ENCODE peak calls at places on chromosomes 12 and 14, in eight cellular contexts. One of them, this sample, is unnamed.

GRCh38 chr12:127944211-127944899 is 322.6 kb upstream of the TMEM132C start:
- DNase-seq in tibial artery: no peak
- DNase-seq in adrenal gland: no peak
- DNase-seq in transverse colon: no peak
- DNase-seq in uterus: no peak
- DNase-seq in vagina: no peak
- DNase-seq in gastrocnemius medialis: no peak
- DNase-seq in mucosa of descending colon: peak; percentile 16
- DNase-seq in this sample: no peak

GRCh38 chr12:71201136-71201679 is 43.4 kb upstream of the TSPAN8 start:
- DNase-seq in gastrocnemius medialis: no peak
- DNase-seq in tibial artery: no peak
- DNase-seq in adrenal gland: no peak
- DNase-seq in vagina: no peak
- DNase-seq in uterus: no peak
- DNase-seq in transverse colon: no peak
- DNase-seq in mucosa of descending colon: no peak
- DNase-seq in this sample: no peak

GRCh38 chr12:93174048-93174447 is 203.7 kb upstream of the NUDT4 start:
- DNase-seq in uterus: no peak
- DNase-seq in tibial artery: no peak
- DNase-seq in transverse colon: no peak
- DNase-seq in mucosa of descending colon: no peak
- DNase-seq in gastrocnemius medialis: no peak
- DNase-seq in adrenal gland: peak; percentile 61
- DNase-seq in vagina: no peak
- DNase-seq in this sample: peak; percentile 96

GRCh38 chr14:50452979-50453705 is 56.5 kb upstream of the CDKL1 start:
- DNase-seq in mucosa of descending colon: no peak
- DNase-seq in transverse colon: no peak
- DNase-seq in uterus: no peak
- DNase-seq in vagina: no peak
- DNase-seq in gastrocnemius medialis: no peak
- DNase-seq in tibial artery: no peak
- DNase-seq in adrenal gland: no peak
- DNase-seq in this sample: no peak

GRCh38 chr14:20435454-20436362 is at the start of gene KLHL33:
- DNase-seq in vagina: no peak
- DNase-seq in transverse colon: no peak
- DNase-seq in adrenal gland: no peak
- DNase-seq in tibial artery: no peak
- DNase-seq in uterus: peak; percentile 22
- DNase-seq in gastrocnemius medialis: peak; percentile 85
- DNase-seq in mucosa of descending colon: no peak
- DNase-seq in this sample: no peak

GRCh38 chr14:73696466-73697390 is 17.5 kb downstream of the PNMA1 start:
- DNase-seq in mucosa of descending colon: no peak
- DNase-seq in adrenal gland: no peak
- DNase-seq in transverse colon: no peak
- DNase-seq in vagina: no peak
- DNase-seq in gastrocnemius medialis: no peak
- DNase-seq in tibial artery: no peak
- DNase-seq in uterus: no peak
- DNase-seq in this sample: no peak

GRCh38 chr14:21940887-21941855 is 267.6 kb upstream of the OR4E1 start:
- DNase-seq in uterus: no peak
- DNase-seq in gastrocnemius medialis: no peak
- DNase-seq in tibial artery: no peak
- DNase-seq in adrenal gland: no peak
- DNase-seq in vagina: no peak
- DNase-seq in transverse colon: no peak
- DNase-seq in mucosa of descending colon: peak; percentile 25
- DNase-seq in this sample: peak; percentile 9

GRCh38 chr14:50061664-50062437 is 54.5 kb downstream of the VCPKMT start:
- DNase-seq in vagina: no peak
- DNase-seq in tibial artery: no peak
- DNase-seq in transverse colon: peak; percentile 79
- DNase-seq in uterus: peak; percentile 32
- DNase-seq in gastrocnemius medialis: no peak
- DNase-seq in adrenal gland: peak; percentile 60
- DNase-seq in mucosa of descending colon: peak; percentile 71
- DNase-seq in this sample: peak; percentile 41

GRCh38 chr12:89244536-89244935 is 107.8 kb downstream of the DUSP6 start:
- DNase-seq in uterus: no peak
- DNase-seq in vagina: no peak
- DNase-seq in gastrocnemius medialis: no peak
- DNase-seq in adrenal gland: no peak
- DNase-seq in mucosa of descending colon: no peak
- DNase-seq in tibial artery: no peak
- DNase-seq in transverse colon: no peak
- DNase-seq in this sample: no peak

GRCh38 chr12:113388351-113388750 is 15.3 kb downstream of the SDS start:
- DNase-seq in adrenal gland: no peak
- DNase-seq in mucosa of descending colon: no peak
- DNase-seq in uterus: no peak
- DNase-seq in transverse colon: no peak
- DNase-seq in vagina: no peak
- DNase-seq in tibial artery: no peak
- DNase-seq in gastrocnemius medialis: no peak
- DNase-seq in this sample: no peak

GRCh38 chr14:104928391-104929133 is 3.9 kb downstream of the PLD4 start:
- DNase-seq in vagina: peak; percentile 85
- DNase-seq in uterus: no peak
- DNase-seq in gastrocnemius medialis: no peak
- DNase-seq in mucosa of descending colon: no peak
- DNase-seq in adrenal gland: no peak
- DNase-seq in transverse colon: no peak
- DNase-seq in tibial artery: no peak
- DNase-seq in this sample: no peak

GRCh38 chr14:53055003-53055402 is 98.1 kb downstream of the DDHD1 start:
- DNase-seq in tibial artery: no peak
- DNase-seq in uterus: no peak
- DNase-seq in adrenal gland: no peak
- DNase-seq in mucosa of descending colon: no peak
- DNase-seq in transverse colon: no peak
- DNase-seq in vagina: no peak
- DNase-seq in gastrocnemius medialis: no peak
- DNase-seq in this sample: peak; percentile 58

GRCh38 chr14:65237956-65238355 is 135.6 kb upstream of the MAX start:
- DNase-seq in vagina: no peak
- DNase-seq in tibial artery: no peak
- DNase-seq in mucosa of descending colon: no peak
- DNase-seq in gastrocnemius medialis: no peak
- DNase-seq in adrenal gland: no peak
- DNase-seq in transverse colon: no peak
- DNase-seq in uterus: no peak
- DNase-seq in this sample: peak; percentile 72

GRCh38 chr12:83122623-83122934 is 435.9 kb downstream of the TMTC2 start:
- DNase-seq in transverse colon: no peak
- DNase-seq in gastrocnemius medialis: no peak
- DNase-seq in vagina: no peak
- DNase-seq in mucosa of descending colon: no peak
- DNase-seq in tibial artery: no peak
- DNase-seq in adrenal gland: no peak
- DNase-seq in uterus: no peak
- DNase-seq in this sample: no peak

GRCh38 chr12:3470296-3470695 is 20.7 kb upstream of the PRMT8 start:
- DNase-seq in tibial artery: no peak
- DNase-seq in uterus: no peak
- DNase-seq in mucosa of descending colon: no peak
- DNase-seq in transverse colon: no peak
- DNase-seq in gastrocnemius medialis: no peak
- DNase-seq in adrenal gland: no peak
- DNase-seq in vagina: no peak
- DNase-seq in this sample: no peak

GRCh38 chr14:104395276-104395675 is 184.3 kb upstream of the C14orf180 start:
- DNase-seq in tibial artery: peak; percentile 24
- DNase-seq in uterus: no peak
- DNase-seq in vagina: no peak
- DNase-seq in mucosa of descending colon: no peak
- DNase-seq in adrenal gland: no peak
- DNase-seq in gastrocnemius medialis: no peak
- DNase-seq in transverse colon: no peak
- DNase-seq in this sample: no peak

GRCh38 chr12:109192358-109192757 is 76.0 kb downstream of the ACACB start:
- DNase-seq in mucosa of descending colon: no peak
- DNase-seq in adrenal gland: peak; percentile 70
- DNase-seq in transverse colon: no peak
- DNase-seq in gastrocnemius medialis: peak; percentile 61
- DNase-seq in vagina: no peak
- DNase-seq in uterus: no peak
- DNase-seq in tibial artery: no peak
- DNase-seq in this sample: peak; percentile 58

GRCh38 chr14:37114039-37114438 is 58.4 kb downstream of the SLC25A21 start:
- DNase-seq in adrenal gland: no peak
- DNase-seq in uterus: no peak
- DNase-seq in transverse colon: no peak
- DNase-seq in gastrocnemius medialis: no peak
- DNase-seq in vagina: no peak
- DNase-seq in tibial artery: no peak
- DNase-seq in mucosa of descending colon: no peak
- DNase-seq in this sample: no peak

GRCh38 chr12:115623275-115623674 is 654.2 kb downstream of the MED13L start:
- DNase-seq in vagina: no peak
- DNase-seq in transverse colon: no peak
- DNase-seq in tibial artery: no peak
- DNase-seq in adrenal gland: no peak
- DNase-seq in mucosa of descending colon: no peak
- DNase-seq in gastrocnemius medialis: no peak
- DNase-seq in uterus: no peak
- DNase-seq in this sample: no peak

GRCh38 chr14:85856430-85856829 is 326.5 kb downstream of the FLRT2 start:
- DNase-seq in gastrocnemius medialis: no peak
- DNase-seq in tibial artery: no peak
- DNase-seq in adrenal gland: no peak
- DNase-seq in vagina: no peak
- DNase-seq in transverse colon: no peak
- DNase-seq in mucosa of descending colon: no peak
- DNase-seq in uterus: no peak
- DNase-seq in this sample: no peak

GRCh38 chr12:123398918-123399617 is 15.1 kb downstream of the KMT5A start:
- DNase-seq in gastrocnemius medialis: no peak
- DNase-seq in uterus: peak; percentile 41
- DNase-seq in transverse colon: no peak
- DNase-seq in vagina: no peak
- DNase-seq in adrenal gland: no peak
- DNase-seq in tibial artery: no peak
- DNase-seq in mucosa of descending colon: no peak
- DNase-seq in this sample: no peak

GRCh38 chr12:6863586-6864321 is 3.6 kb upstream of the TPI1 start:
- DNase-seq in uterus: no peak
- DNase-seq in tibial artery: no peak
- DNase-seq in mucosa of descending colon: no peak
- DNase-seq in gastrocnemius medialis: no peak
- DNase-seq in vagina: no peak
- DNase-seq in adrenal gland: no peak
- DNase-seq in transverse colon: no peak
- DNase-seq in this sample: no peak

GRCh38 chr12:74539765-74540526 is 2.3 kb downstream of the ATXN7L3B start:
- DNase-seq in uterus: no peak
- DNase-seq in transverse colon: no peak
- DNase-seq in tibial artery: no peak
- DNase-seq in vagina: no peak
- DNase-seq in mucosa of descending colon: no peak
- DNase-seq in gastrocnemius medialis: no peak
- DNase-seq in adrenal gland: no peak
- DNase-seq in this sample: peak; percentile 2

GRCh38 chr12:125201940-125202339 is 136.7 kb downstream of the AACS start:
- DNase-seq in transverse colon: no peak
- DNase-seq in gastrocnemius medialis: no peak
- DNase-seq in mucosa of descending colon: no peak
- DNase-seq in vagina: no peak
- DNase-seq in tibial artery: no peak
- DNase-seq in adrenal gland: no peak
- DNase-seq in uterus: no peak
- DNase-seq in this sample: no peak

GRCh38 chr14:100733152-100733850 is 6.6 kb downstream of the DLK1 start:
- DNase-seq in transverse colon: no peak
- DNase-seq in tibial artery: no peak
- DNase-seq in vagina: no peak
- DNase-seq in adrenal gland: peak; percentile 1
- DNase-seq in gastrocnemius medialis: no peak
- DNase-seq in mucosa of descending colon: no peak
- DNase-seq in uterus: no peak
- DNase-seq in this sample: no peak

GRCh38 chr12:12812163-12812562 is 983 bp upstream of the DDX47 start:
- DNase-seq in transverse colon: no peak
- DNase-seq in gastrocnemius medialis: no peak
- DNase-seq in uterus: no peak
- DNase-seq in adrenal gland: no peak
- DNase-seq in tibial artery: no peak
- DNase-seq in mucosa of descending colon: no peak
- DNase-seq in vagina: no peak
- DNase-seq in this sample: no peak
- H3K4me1 ChIP-seq in transverse colon: peaks cover 36% of the 10 kb centered on the region
- H3K4me1 ChIP-seq in gastrocnemius medialis: peaks cover 42% of the 10 kb centered on the region
- H3K4me1 ChIP-seq in uterus: peaks cover 19% of the 10 kb centered on the region
- H3K4me1 ChIP-seq in adrenal gland: peaks cover 36% of the 10 kb centered on the region
- H3K4me1 ChIP-seq in tibial artery: no peaks in the 10 kb centered on the region
- H3K4me1 ChIP-seq in mucosa of descending colon: peaks cover 27% of the 10 kb centered on the region
- H3K4me1 ChIP-seq in vagina: peaks cover 49% of the 10 kb centered on the region
- H3K4me1 ChIP-seq in this sample: peaks cover 19% of the 10 kb centered on the region

DNA sequence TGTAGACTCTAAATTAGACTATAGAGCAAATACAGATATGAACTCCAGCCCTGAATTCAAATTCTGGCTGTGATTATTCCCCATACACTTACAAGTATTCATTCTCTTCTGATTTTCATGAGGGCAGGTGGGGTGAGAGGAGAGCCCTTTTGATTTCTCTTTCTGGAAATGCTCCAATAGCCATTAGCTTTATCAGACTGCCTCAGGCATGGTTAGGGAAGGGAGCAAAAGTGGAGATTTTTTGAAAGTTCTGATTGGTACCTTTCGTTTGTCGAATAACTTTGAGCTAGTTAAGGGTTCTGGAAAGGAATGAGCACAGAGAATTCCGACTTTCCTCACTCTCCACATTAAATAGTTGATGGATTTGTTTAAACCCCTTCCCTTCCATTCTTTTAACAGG is 7.8 kb downstream of the HOXC5 start:
- DNase-seq in adrenal gland: no peak
- DNase-seq in transverse colon: no peak
- DNase-seq in mucosa of descending colon: no peak
- DNase-seq in gastrocnemius medialis: no peak
- DNase-seq in uterus: no peak
- DNase-seq in vagina: no peak
- DNase-seq in tibial artery: no peak
- DNase-seq in this sample: no peak
- H3K4me1 ChIP-seq in adrenal gland: no peaks in the 10 kb centered on the region
- H3K4me1 ChIP-seq in transverse colon: no peaks in the 10 kb centered on the region
- H3K4me1 ChIP-seq in mucosa of descending colon: no peaks in the 10 kb centered on the region
- H3K4me1 ChIP-seq in gastrocnemius medialis: peaks cover 19% of the 10 kb centered on the region
- H3K4me1 ChIP-seq in uterus: no peaks in the 10 kb centered on the region
- H3K4me1 ChIP-seq in vagina: no peaks in the 10 kb centered on the region
- H3K4me1 ChIP-seq in tibial artery: peaks cover 5% of the 10 kb centered on the region
- H3K4me1 ChIP-seq in this sample: no peaks in the 10 kb centered on the region

GRCh38 chr12:122022393-122023338 is 982 bp downstream of the BCL7A start:
- DNase-seq in mucosa of descending colon: peak; percentile 31
- DNase-seq in tibial artery: no peak
- DNase-seq in gastrocnemius medialis: no peak
- DNase-seq in vagina: no peak
- DNase-seq in transverse colon: no peak
- DNase-seq in adrenal gland: no peak
- DNase-seq in uterus: no peak
- DNase-seq in this sample: peak; percentile 30
- H3K4me1 ChIP-seq in mucosa of descending colon: peaks cover 19% of the 10 kb centered on the region
- H3K4me1 ChIP-seq in tibial artery: no peaks in the 10 kb centered on the region
- H3K4me1 ChIP-seq in gastrocnemius medialis: peaks cover 23% of the 10 kb centered on the region
- H3K4me1 ChIP-seq in vagina: peaks cover 35% of the 10 kb centered on the region
- H3K4me1 ChIP-seq in transverse colon: peaks cover 22% of the 10 kb centered on the region
- H3K4me1 ChIP-seq in adrenal gland: peaks cover 13% of the 10 kb centered on the region
- H3K4me1 ChIP-seq in uterus: no peaks in the 10 kb centered on the region
- H3K4me1 ChIP-seq in this sample: peaks cover 9% of the 10 kb centered on the region

GRCh38 chr12:49703647-49704137 is 3.5 kb downstream of the FMNL3 start:
- DNase-seq in gastrocnemius medialis: no peak
- DNase-seq in tibial artery: no peak
- DNase-seq in mucosa of descending colon: peak; percentile 12
- DNase-seq in adrenal gland: no peak
- DNase-seq in vagina: no peak
- DNase-seq in transverse colon: peak; percentile 8
- DNase-seq in uterus: no peak
- DNase-seq in this sample: no peak
- H3K4me1 ChIP-seq in gastrocnemius medialis: peaks cover 42% of the 10 kb centered on the region
- H3K4me1 ChIP-seq in tibial artery: no peaks in the 10 kb centered on the region
- H3K4me1 ChIP-seq in mucosa of descending colon: no peaks in the 10 kb centered on the region
- H3K4me1 ChIP-seq in adrenal gland: peaks cover 51% of the 10 kb centered on the region
- H3K4me1 ChIP-seq in vagina: peaks cover 31% of the 10 kb centered on the region
- H3K4me1 ChIP-seq in transverse colon: peaks cover 13% of the 10 kb centered on the region
- H3K4me1 ChIP-seq in uterus: peaks cover 15% of the 10 kb centered on the region
- H3K4me1 ChIP-seq in this sample: peaks cover 18% of the 10 kb centered on the region